ENCODE peak calls at places on chromosomes 12 and 14, in eight cellular contexts. O is CD8-positive, alpha-beta memory T cell; D is transverse colon; L is ovary; F is A549; X is RWPE2; P is cardiac muscle cell; Q is neural progenitor cell. C is an unnamed sample.

GRCh38 chr12:29395356-29395755 is 14.4 kb upstream of the ERGIC2 start:
- DNase-seq in O (no peak), D (no peak), L (no peak), F (no peak), X (no peak), P (no peak), Q (no peak), C (no peak)

GRCh38 chr14:74510211-74510931 is 16.8 kb downstream of the ISCA2 start:
- DNase-seq in O (no peak), D (no peak), L (no peak), F (no peak), X (peak; percentile 69), P (no peak), Q (peak; percentile 55), C (peak; percentile 73)

GRCh38 chr12:43444940-43445564 is 107.0 kb downstream of the ADAMTS20 start:
- DNase-seq in O (peak; percentile 21), D (peak; percentile 17), L (no peak), F (no peak), X (no peak), P (peak; percentile 78), Q (peak; percentile 74), C (no peak)

GRCh38 chr14:64737391-64738305 is 33.4 kb downstream of the PLEKHG3 start:
- DNase-seq in O (no peak), D (no peak), L (no peak), F (no peak), X (peak; percentile 54), P (no peak), Q (no peak), C (peak; percentile 49)

GRCh38 chr12:41264281-41264680 is 76.2 kb downstream of the PDZRN4 start:
- DNase-seq in O (no peak), D (no peak), L (no peak), F (no peak), X (no peak), P (peak; percentile 8), Q (no peak), C (no peak)

GRCh38 chr12:85489194-85489593 is 209.2 kb downstream of the ALX1 start:
- DNase-seq in O (no peak), D (no peak), L (no peak), F (no peak), X (no peak), P (no peak), Q (no peak), C (no peak)

GRCh38 chr14:101282418-101282817 is 278.9 kb upstream of the DIO3 start:
- DNase-seq in O (no peak), D (no peak), L (no peak), F (no peak), X (no peak), P (no peak), Q (no peak), C (no peak)

GRCh38 chr14:51211149-51211548 is 28.9 kb upstream of the TMX1 start:
- DNase-seq in O (no peak), D (no peak), L (no peak), F (no peak), X (no peak), P (peak; percentile 61), Q (no peak), C (no peak)

GRCh38 chr14:75831971-75832370 is 149.8 kb downstream of the TGFB3 start:
- DNase-seq in O (no peak), D (no peak), L (no peak), F (no peak), X (no peak), P (no peak), Q (no peak), C (no peak)

GRCh38 chr14:85248881-85249635 is 280.9 kb upstream of the FLRT2 start:
- DNase-seq in O (no peak), D (no peak), L (peak; percentile 20), F (no peak), X (no peak), P (peak; percentile 39), Q (no peak), C (no peak)

GRCh38 chr14:68076451-68076850 is 256.9 kb downstream of the RAD51B start:
- DNase-seq in O (no peak), D (no peak), L (no peak), F (peak; percentile 10), X (no peak), P (no peak), Q (no peak), C (no peak)

GRCh38 chr12:111330800-111331752 is 37.8 kb downstream of the PHETA1 start:
- DNase-seq in O (no peak), D (no peak), L (no peak), F (peak; percentile 78), X (no peak), P (peak; percentile 71), Q (peak; percentile 74), C (no peak)

GRCh38 chr14:69101331-69101826 is 51.5 kb downstream of the DCAF5 start:
- DNase-seq in O (no peak), D (no peak), L (no peak), F (peak; percentile 45), X (no peak), P (peak; percentile 92), Q (peak; percentile 44), C (no peak)

GRCh38 chr12:119594772-119595445 is 1.3 kb downstream of the TMEM233 start:
- DNase-seq in O (no peak), D (no peak), L (no peak), F (no peak), X (peak; percentile 52), P (peak; percentile 22), Q (peak; percentile 63), C (no peak)

GRCh38 chr14:56199976-56200577 is 81.9 kb downstream of the PELI2 start:
- DNase-seq in O (no peak), D (no peak), L (no peak), F (no peak), X (no peak), P (no peak), Q (no peak), C (no peak)

GRCh38 chr14:74841230-74842207 is 34.4 kb downstream of the PROX2 start:
- DNase-seq in O (no peak), D (no peak), L (no peak), F (no peak), X (no peak), P (no peak), Q (no peak), C (no peak)

GRCh38 chr12:100186071-100186470 is 14.5 kb upstream of the ACTR6 start:
- DNase-seq in O (no peak), D (no peak), L (no peak), F (no peak), X (no peak), P (peak; percentile 63), Q (no peak), C (no peak)

GRCh38 chr14:61696753-61697318 is 1.5 kb downstream of the HIF1A start:
- DNase-seq in O (no peak), D (no peak), L (no peak), F (no peak), X (no peak), P (peak; percentile 75), Q (no peak), C (no peak)

GRCh38 chr12:121947966-121948365 is 29.6 kb downstream of the CFAP251 start:
- DNase-seq in O (no peak), D (no peak), L (no peak), F (no peak), X (no peak), P (no peak), Q (no peak), C (no peak)

GRCh38 chr14:100246809-100247428 is 8.0 kb downstream of the YY1 start:
- DNase-seq in O (peak; percentile 46), D (no peak), L (no peak), F (peak; percentile 82), X (no peak), P (peak; percentile 44), Q (peak; percentile 69), C (no peak)

GRCh38 chr12:48816148-48816854 is 2.0 kb upstream of the CACNB3 start:
- DNase-seq in O (no peak), D (peak; percentile 69), L (no peak), F (no peak), X (no peak), P (peak; percentile 17), Q (no peak), C (no peak)
- H3K4me3 ChIP-seq in O (no peak overlapping the region), D (peak overlapping the region; percentile 83), L (peak overlapping the region; percentile 75), F (peak overlapping the region; percentile 81), X (peak overlapping the region; percentile 42), P (no peak overlapping the region), Q (peak overlapping the region; percentile 79), C (no peak overlapping the region)

GRCh38 chr14:77657244-77657643 is 40.8 kb upstream of the SPTLC2 start:
- DNase-seq in O (no peak), D (no peak), L (no peak), F (no peak), X (no peak), P (no peak), Q (no peak), C (no peak)
- H3K27ac ChIP-seq in O (no peak overlapping the region), D (no peak overlapping the region), L (no peak overlapping the region), F (no peak overlapping the region), X (no peak overlapping the region), P (no peak overlapping the region), Q (no peak overlapping the region), C (no peak overlapping the region)

DNA sequence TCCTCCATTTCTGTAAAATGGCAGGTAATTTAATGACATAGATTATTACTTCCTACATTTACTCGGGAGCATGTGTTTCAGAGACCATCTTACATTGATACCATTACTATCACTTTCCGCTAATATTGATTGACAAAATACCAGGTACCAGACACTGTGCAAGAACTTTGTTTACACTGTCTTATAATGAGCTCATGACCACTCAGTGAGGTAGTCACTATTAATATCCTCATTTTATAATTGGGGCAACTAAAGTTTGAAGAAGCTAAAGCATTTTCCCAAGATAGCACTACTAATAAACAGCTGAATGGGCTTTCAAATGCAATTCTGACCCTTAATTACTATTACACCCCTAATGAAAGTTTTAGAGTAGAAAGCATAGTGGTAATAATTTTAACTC is 734.8 kb downstream of the DIO2 start:
- DNase-seq in O (no peak), D (no peak), L (no peak), F (no peak), X (no peak), P (no peak), Q (no peak), C (no peak)
- H3K9me3 ChIP-seq in O (no peaks in the 10 kb centered on the region), D (no peaks in the 10 kb centered on the region), L (no peaks in the 10 kb centered on the region), F (no peaks in the 10 kb centered on the region), X (no peaks in the 10 kb centered on the region), P (no peaks in the 10 kb centered on the region), Q (no peaks in the 10 kb centered on the region), C (no peaks in the 10 kb centered on the region)

GRCh38 chr12:9947674-9948073 is 15.5 kb upstream of the CLEC2A start:
- DNase-seq in O (no peak), D (no peak), L (no peak), F (no peak), X (no peak), P (no peak), Q (no peak), C (no peak)
- H3K4me3 ChIP-seq in O (no peak overlapping the region), D (no peak overlapping the region), L (no peak overlapping the region), F (no peak overlapping the region), X (no peak overlapping the region), P (no peak overlapping the region), Q (no peak overlapping the region), C (no peak overlapping the region)

GRCh38 chr12:95200128-95200973 is 16.9 kb downstream of the FGD6 start:
- DNase-seq in O (no peak), D (no peak), L (no peak), F (no peak), X (no peak), P (peak; percentile 38), Q (no peak), C (no peak)
- H3K27ac ChIP-seq in O (no peak overlapping the region), D (peak overlapping the region; percentile 82), L (peak overlapping the region; percentile 8), F (peak overlapping the region; percentile 99), X (peak overlapping the region; percentile 100), P (no peak overlapping the region), Q (no peak overlapping the region), C (no peak overlapping the region)

GRCh38 chr12:32021346-32021773 is 62.1 kb downstream of the RESF1 start:
- DNase-seq in O (no peak), D (no peak), L (no peak), F (no peak), X (no peak), P (no peak), Q (no peak), C (no peak)
- H3K9me3 ChIP-seq in O (no peaks in the 10 kb centered on the region), D (no peaks in the 10 kb centered on the region), L (no peaks in the 10 kb centered on the region), F (no peaks in the 10 kb centered on the region), X (no peaks in the 10 kb centered on the region), P (no peaks in the 10 kb centered on the region), Q (no peaks in the 10 kb centered on the region), C (no peaks in the 10 kb centered on the region)

C was measured in aorta.